ENCODE peak calls at places on chromosomes 11 and 22, in six cellular contexts. B is tibial nerve, P is DND-41, R is AG09309, K is AG10803, O is fibroblast of pulmonary artery. H is an unnamed sample.

GRCh38 chr11:117600261-117600783 is 196.7 kb downstream of the DSCAML1 start:
- DNase-seq in O (no peak), P (no peak), R (no peak), K (no peak), B (no peak), H (no peak)

GRCh38 chr22:45958971-45959370 is 18.0 kb downstream of the WNT7B start:
- DNase-seq in B (no peak), O (no peak), K (no peak), P (no peak), R (no peak), H (no peak)

GRCh38 chr11:14687456-14687855 is 43.9 kb downstream of the PDE3B start:
- DNase-seq in P (no peak), B (no peak), K (no peak), R (no peak), O (no peak), H (no peak)

GRCh38 chr11:110249066-110249465 is 47.3 kb downstream of the RDX start:
- DNase-seq in K (peak; percentile 4), O (peak; percentile 26), B (no peak), R (no peak), P (no peak), H (peak; percentile 2)

GRCh38 chr11:105151936-105152554 is 12.5 kb upstream of the CARD18 start:
- DNase-seq in B (no peak), O (peak; percentile 63), R (no peak), P (no peak), K (no peak), H (no peak)

GRCh38 chr22:29817724-29818123 is 20.4 kb downstream of the ASCC2 start:
- DNase-seq in B (no peak), O (no peak), R (no peak), K (peak; percentile 11), P (no peak), H (no peak)

GRCh38 chr11:128940603-128941002 is 2.1 kb downstream of the TP53AIP1 start:
- DNase-seq in K (no peak), R (no peak), B (no peak), P (no peak), O (no peak), H (no peak)

GRCh38 chr11:293293-293851 is 4.4 kb downstream of the PGGHG start:
- DNase-seq in K (no peak), P (no peak), B (no peak), O (no peak), R (no peak), H (no peak)

GRCh38 chr11:30990625-30991348 is 378.8 kb downstream of the DCDC1 start:
- DNase-seq in O (no peak), K (no peak), B (no peak), R (no peak), P (peak; percentile 9), H (no peak)

GRCh38 chr11:116980136-116980793 is 118.0 kb downstream of the SIK3 start:
- DNase-seq in O (no peak), P (no peak), R (no peak), B (no peak), K (no peak), H (no peak)

GRCh38 chr11:121965330-121965729 is 150.7 kb downstream of the BLID start:
- DNase-seq in O (peak; percentile 80), B (no peak), P (no peak), R (no peak), K (peak; percentile 39), H (no peak)

GRCh38 chr22:27430799-27431480 is 370.6 kb downstream of the MN1 start:
- DNase-seq in K (no peak), O (no peak), B (no peak), R (no peak), P (no peak), H (no peak)

GRCh38 chr22:20116951-20117645 is at the start of gene TRMT2A:
- DNase-seq in O (peak; percentile 99), P (peak; percentile 98), K (peak; percentile 98), B (peak; percentile 98), R (peak; percentile 87), H (peak; percentile 96)

GRCh38 chr22:20115691-20116375 is at the start of gene RANBP1:
- DNase-seq in K (no peak), R (no peak), O (no peak), B (no peak), P (no peak), H (no peak)

GRCh38 chr22:20117656-20118571 is 888 bp upstream of the TRMT2A start:
- DNase-seq in B (no peak), O (peak; percentile 14), K (peak; percentile 29), R (no peak), P (peak; percentile 42), H (no peak)

GRCh38 chr22:20116376-20116950 is 559 bp downstream of the RANBP1 start:
- DNase-seq in R (no peak), P (peak; percentile 19), O (no peak), K (no peak), B (no peak), H (no peak)

GRCh38 chr22:20118572-20119020 is 1.6 kb upstream of the TRMT2A start:
- DNase-seq in O (no peak), K (no peak), R (no peak), P (peak; percentile 41), B (no peak), H (no peak)
- H3K4me3 ChIP-seq in O (peak overlapping the region; percentile 76), K (peak overlapping the region; percentile 77), R (peak overlapping the region; percentile 79), P (peak overlapping the region; percentile 97), B (peak overlapping the region; percentile 96), H (peak overlapping the region; percentile 98)

GRCh38 chr11:32602657-32603410 is 19.2 kb downstream of the EIF3M start:
- DNase-seq in P (no peak), R (no peak), B (no peak), O (peak; percentile 71), K (peak; percentile 22), H (no peak)

GRCh38 chr11:32594272-32594671 is 10.6 kb downstream of the EIF3M start:
- DNase-seq in K (no peak), B (no peak), O (no peak), R (no peak), P (no peak), H (no peak)

DNA sequence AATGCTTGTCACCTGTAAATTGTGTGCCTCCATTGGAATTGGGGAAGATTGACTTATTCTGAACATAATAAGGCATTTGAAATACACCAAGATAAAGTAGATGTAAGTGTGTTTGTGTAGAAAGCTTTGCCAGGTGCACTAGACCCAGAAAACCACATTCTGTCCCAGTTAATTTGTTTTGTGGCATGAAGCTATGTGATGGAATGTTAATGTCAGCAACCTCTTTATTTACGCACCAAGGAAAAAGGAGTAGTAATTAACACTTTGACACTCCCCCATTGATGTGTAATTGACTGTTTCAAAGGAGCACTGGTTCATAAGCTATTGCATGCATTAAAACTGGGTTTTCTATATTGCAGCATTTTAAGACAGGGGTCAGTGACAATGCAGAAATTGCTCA is 14.3 kb downstream of the EIF3M start:
- DNase-seq in R (no peak), B (no peak), P (no peak), O (no peak), K (no peak), H (peak; percentile 77)
- H3K4me3 ChIP-seq in R (no peak overlapping the region), B (no peak overlapping the region), P (no peak overlapping the region), O (no peak overlapping the region), K (no peak overlapping the region), H (no peak overlapping the region)

DNA sequence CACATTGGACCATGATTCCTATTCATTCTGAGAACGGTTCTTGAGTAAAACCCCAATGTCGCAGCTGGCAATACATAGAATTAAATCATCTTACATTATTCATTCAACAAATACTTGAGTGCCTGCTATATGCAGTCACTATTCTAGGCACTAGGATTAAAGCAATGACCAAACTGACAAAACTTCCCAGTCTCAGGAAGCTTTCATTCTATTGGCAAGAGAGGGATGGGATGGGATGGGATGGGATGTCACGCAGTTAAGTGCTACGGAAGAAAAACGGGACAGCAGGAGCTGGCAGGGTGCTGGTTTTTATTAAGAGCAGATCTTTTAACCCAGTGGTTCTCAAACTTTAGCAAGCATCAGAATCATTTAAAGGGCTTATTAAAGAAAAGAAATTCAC is 2.9 kb downstream of the PAK1 start:
- DNase-seq in R (no peak), K (no peak), B (no peak), P (no peak), O (no peak), H (no peak)
- H3K4me3 ChIP-seq in R (no peak overlapping the region), K (no peak overlapping the region), B (no peak overlapping the region), P (no peak overlapping the region), O (no peak overlapping the region), H (no peak overlapping the region)

GRCh38 chr11:6746626-6747025 is 25.1 kb downstream of the OR2AG2 start:
- DNase-seq in O (no peak), K (no peak), B (no peak), R (no peak), P (no peak), H (no peak)
- H3K4me3 ChIP-seq in O (no peak overlapping the region), K (no peak overlapping the region), B (peak overlapping the region; percentile 31), R (no peak overlapping the region), P (peak overlapping the region; percentile 32), H (peak overlapping the region; percentile 52)